ENCODE peak calls at places on chromosomes 11 and 22, in nine cellular contexts. H is GM23248; V is aorta; J is AG04450; L is endodermal cell; B is heart right ventricle; O is effector memory CD4-positive, alpha-beta T cell; Z is sigmoid colon; M is keratinocyte. G is an unnamed sample.

GRCh38 chr11:122137081-122137793 is 21.2 kb upstream of the BLID start:
- DNase-seq in M (no peak), J (peak; percentile 76), O (no peak), Z (no peak), L (no peak), H (peak; percentile 93), V (no peak), B (no peak), G (no peak)

GRCh38 chr11:62856333-62856910 is 17.0 kb upstream of the WDR74 start:
- DNase-seq in Z (no peak), M (no peak), B (no peak), L (no peak), J (no peak), H (peak; percentile 42), O (no peak), V (no peak), G (no peak)

GRCh38 chr11:725624-726202 is 19.7 kb downstream of the EPS8L2 start:
- DNase-seq in J (no peak), B (no peak), M (no peak), Z (no peak), L (peak; percentile 75), H (no peak), O (no peak), V (no peak), G (no peak)

GRCh38 chr11:86214710-86215109 is 29.8 kb upstream of the EED start:
- DNase-seq in V (no peak), L (no peak), B (no peak), Z (no peak), M (no peak), H (peak; percentile 17), J (no peak), O (no peak), G (no peak)

GRCh38 chr11:26093206-26093605 is 238.7 kb upstream of the ANO3 start:
- DNase-seq in V (no peak), H (no peak), O (no peak), B (no peak), M (no peak), Z (no peak), J (no peak), L (no peak), G (no peak)

GRCh38 chr11:134346101-134346975 is 14.6 kb downstream of the GLB1L2 start:
- DNase-seq in B (no peak), H (no peak), L (no peak), V (no peak), O (no peak), Z (no peak), J (no peak), M (no peak), G (peak; percentile 74)

GRCh38 chr11:3808846-3809623 is 675 bp downstream of the PGAP2 start:
- DNase-seq in Z (no peak), H (peak; percentile 68), L (peak; percentile 79), B (no peak), M (no peak), O (peak; percentile 13), J (no peak), V (peak; percentile 34), G (no peak)

GRCh38 chr11:82747471-82747870 is 13.8 kb upstream of the FAM181B start:
- DNase-seq in J (no peak), L (no peak), B (no peak), H (no peak), Z (no peak), V (no peak), O (no peak), M (peak; percentile 19), G (no peak)

GRCh38 chr11:109731451-109731850 is 309.5 kb downstream of the C11orf87 start:
- DNase-seq in Z (no peak), J (no peak), O (no peak), M (no peak), B (no peak), L (no peak), H (no peak), V (no peak), G (no peak)

GRCh38 chr11:60310407-60310998 is 16.6 kb upstream of the MS4A6E start:
- DNase-seq in Z (no peak), O (no peak), L (no peak), V (peak; percentile 77), B (no peak), J (no peak), H (no peak), M (no peak), G (no peak)

GRCh38 chr22:24466831-24467249 is 28.3 kb upstream of the UPB1 start:
- DNase-seq in Z (no peak), V (peak; percentile 64), L (no peak), M (no peak), J (no peak), H (peak; percentile 52), B (no peak), O (no peak), G (no peak)

GRCh38 chr11:12253843-12254281 is 123.5 kb upstream of the PARVA start:
- DNase-seq in Z (no peak), V (no peak), L (no peak), B (no peak), J (no peak), M (no peak), O (no peak), H (no peak), G (no peak)

GRCh38 chr22:40279017-40279416 is 67.3 kb upstream of the ADSL start:
- DNase-seq in M (no peak), H (no peak), B (no peak), V (no peak), Z (no peak), L (no peak), O (no peak), J (no peak), G (no peak)

GRCh38 chr11:70738661-70739060 is 340.3 kb downstream of the CTTN start:
- DNase-seq in H (no peak), J (no peak), Z (no peak), V (no peak), L (no peak), M (no peak), O (no peak), B (no peak), G (no peak)

DNA sequence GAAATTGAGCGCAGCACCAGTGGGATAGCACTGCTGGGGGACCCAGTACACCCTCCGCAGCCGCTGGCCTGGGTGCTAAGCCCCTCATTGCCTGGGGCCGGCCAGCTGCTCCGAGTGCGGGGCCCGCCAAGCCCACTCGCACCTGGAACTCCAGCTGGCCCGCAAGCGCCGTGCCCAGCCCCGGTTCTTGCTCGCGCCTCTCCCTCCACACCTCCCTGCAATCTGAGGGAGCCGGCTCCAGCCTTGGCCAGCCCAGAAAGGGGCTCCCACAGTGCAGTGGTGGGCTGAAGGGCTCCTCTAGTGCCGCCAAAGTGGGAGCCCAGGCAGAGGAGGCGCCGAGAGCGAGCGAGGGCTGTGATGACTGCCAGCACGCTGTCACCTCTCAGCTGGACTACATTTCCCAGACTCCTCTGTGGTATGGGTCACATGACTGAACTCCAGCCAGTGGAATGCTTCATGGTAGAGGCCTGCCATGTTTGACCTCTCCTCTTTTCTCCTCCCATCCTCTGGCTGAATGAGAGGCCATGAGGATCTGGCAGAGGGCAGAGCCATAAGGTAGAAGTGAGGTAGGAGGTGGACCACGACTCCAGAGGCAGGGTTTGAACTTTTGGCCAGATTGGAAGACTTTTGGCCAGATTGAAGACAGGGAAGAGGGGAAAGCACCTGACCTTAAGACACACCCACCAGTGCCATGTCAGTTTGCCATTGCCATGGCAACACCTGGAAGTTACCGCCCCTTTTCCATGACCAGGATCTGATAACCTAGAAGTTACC is 6.2 kb downstream of the MRGPRD start:
- DNase-seq in B (no peak), H (peak; percentile 49), O (no peak), V (no peak), J (no peak), Z (peak; percentile 53), M (no peak), L (peak; percentile 76), G (peak; percentile 40)
- H3K27me3 ChIP-seq in B (no peaks in the 10 kb centered on the region), H (peaks cover 51% of the 10 kb centered on the region), O (no peaks in the 10 kb centered on the region), V (no peaks in the 10 kb centered on the region), J (peaks cover 37% of the 10 kb centered on the region), Z (no peaks in the 10 kb centered on the region), M (peaks cover 8% of the 10 kb centered on the region), L (no peaks in the 10 kb centered on the region), G (peaks cover 4% of the 10 kb centered on the region)

GRCh38 chr11:41989173-41989572 is 529.7 kb upstream of the LRRC4C start:
- DNase-seq in V (no peak), B (no peak), M (no peak), H (no peak), O (no peak), J (no peak), L (no peak), Z (no peak), G (no peak)
- H3K9me3 ChIP-seq in V (no peaks in the 10 kb centered on the region), B (no peaks in the 10 kb centered on the region), M (no peaks in the 10 kb centered on the region), H (no peaks in the 10 kb centered on the region), O (no peaks in the 10 kb centered on the region), J (peaks cover 6% of the 10 kb centered on the region), L (no peaks in the 10 kb centered on the region), Z (no peaks in the 10 kb centered on the region), G (no peaks in the 10 kb centered on the region)

GRCh38 chr11:117862019-117862725 is 14.3 kb downstream of the FXYD6 start:
- DNase-seq in M (no peak), V (no peak), O (no peak), Z (peak; percentile 66), H (no peak), B (no peak), L (peak; percentile 40), J (no peak), G (no peak)

GRCh38 chr11:117860139-117860538 is 16.3 kb downstream of the FXYD6 start:
- DNase-seq in L (no peak), H (no peak), V (no peak), J (no peak), M (no peak), Z (peak; percentile 37), O (no peak), B (no peak), G (no peak)

GRCh38 chr11:117861151-117862018 is 15.1 kb downstream of the FXYD6 start:
- DNase-seq in M (no peak), H (no peak), B (peak; percentile 66), O (no peak), V (no peak), Z (peak; percentile 66), J (no peak), L (peak; percentile 93), G (no peak)

GRCh38 chr11:117859713-117860112 is 16.7 kb downstream of the FXYD6 start:
- DNase-seq in Z (no peak), M (no peak), L (no peak), B (no peak), V (no peak), H (no peak), J (no peak), O (no peak), G (no peak)

GRCh38 chr11:117862753-117863152 is 13.7 kb downstream of the FXYD6 start:
- DNase-seq in L (no peak), Z (peak; percentile 40), V (no peak), O (no peak), B (no peak), J (no peak), M (no peak), H (no peak), G (no peak)
- H3K27ac ChIP-seq in L (no peak overlapping the region), Z (no peak overlapping the region), V (no peak overlapping the region), O (no peak overlapping the region), B (peak overlapping the region; percentile 90), J (no peak overlapping the region), M (no peak overlapping the region), H (no peak overlapping the region), G (no peak overlapping the region)

GRCh38 chr11:72657356-72657755 is 16.9 kb downstream of the PDE2A start:
- DNase-seq in V (no peak), M (no peak), H (no peak), J (no peak), B (no peak), O (no peak), L (no peak), Z (no peak), G (no peak)
- H3K27me3 ChIP-seq in V (no peaks in the 10 kb centered on the region), M (peaks cover 32% of the 10 kb centered on the region), H (peaks cover 32% of the 10 kb centered on the region), J (peaks cover 71% of the 10 kb centered on the region), B (no peaks in the 10 kb centered on the region), O (no peaks in the 10 kb centered on the region), L (no peaks in the 10 kb centered on the region), Z (no peaks in the 10 kb centered on the region), G (no peaks in the 10 kb centered on the region)

GRCh38 chr11:84800755-84801346 is 826.3 kb downstream of the DLG2 start:
- DNase-seq in L (no peak), H (peak; percentile 74), J (peak; percentile 15), O (no peak), M (no peak), V (no peak), B (no peak), Z (no peak), G (no peak)
- H3K9me3 ChIP-seq in L (peaks cover 6% of the 10 kb centered on the region), H (peaks cover 3% of the 10 kb centered on the region), J (no peaks in the 10 kb centered on the region), O (peaks cover 4% of the 10 kb centered on the region), M (no peaks in the 10 kb centered on the region), V (peaks cover 4% of the 10 kb centered on the region), B (peaks cover 8% of the 10 kb centered on the region), Z (no peaks in the 10 kb centered on the region), G (peaks cover 3% of the 10 kb centered on the region)

G was measured in suprapubic skin.